ENCODE peak calls at places on chromosomes 2 and 18, in eight cellular contexts. N is psoas muscle, G is body of pancreas, Q is foreskin fibroblast, C is bronchial epithelial cell, S is IMR-90, I is HCT116, Y is esophagus squamous epithelium. E is an unnamed sample.
A peak's percentile ranks its signal among the peaks of the same experiment; 100 is the strongest.

GRCh38 chr2:237280235-237280634 is 133.7 kb downstream of the COL6A3 start:
- DNase-seq in N (no peak), G (no peak), Q (peak; percentile 97), C (peak; percentile 70), S (peak; percentile 99), I (no peak), Y (no peak), E (peak; percentile 52)

GRCh38 chr2:232438051-232438450 is 17.9 kb upstream of the ALPI start:
- DNase-seq in N (peak; percentile 21), G (no peak), Q (no peak), C (no peak), S (no peak), I (no peak), Y (no peak), E (no peak)

GRCh38 chr2:96202152-96202856 is 6.3 kb downstream of the STARD7 start:
- DNase-seq in N (no peak), G (no peak), Q (peak; percentile 63), C (no peak), S (no peak), I (no peak), Y (no peak), E (no peak)

GRCh38 chr18:46469186-46469915 is 187.7 kb downstream of the LOXHD1 start:
- DNase-seq in N (no peak), G (no peak), Q (peak; percentile 14), C (peak; percentile 80), S (no peak), I (no peak), Y (no peak), E (peak; percentile 80)

GRCh38 chr2:233385489-233386044 is 31.3 kb downstream of the DGKD start:
- DNase-seq in N (no peak), G (no peak), Q (no peak), C (no peak), S (no peak), I (no peak), Y (no peak), E (no peak)

GRCh38 chr2:100272848-100273329 is 49.4 kb downstream of the LONRF2 start:
- DNase-seq in N (peak; percentile 65), G (no peak), Q (no peak), C (no peak), S (peak; percentile 29), I (no peak), Y (no peak), E (no peak)

GRCh38 chr2:172178035-172178434 is 75.3 kb upstream of the DLX2 start:
- DNase-seq in N (no peak), G (no peak), Q (no peak), C (peak; percentile 90), S (peak; percentile 73), I (no peak), Y (no peak), E (peak; percentile 83)

GRCh38 chr2:16014041-16014787 is 73.9 kb downstream of the MYCN start:
- DNase-seq in N (no peak), G (no peak), Q (no peak), C (no peak), S (no peak), I (no peak), Y (no peak), E (no peak)

GRCh38 chr2:206031162-206031784 is 54.7 kb downstream of the INO80D start:
- DNase-seq in N (no peak), G (no peak), Q (peak; percentile 30), C (peak; percentile 76), S (peak; percentile 75), I (no peak), Y (no peak), E (peak; percentile 50)

GRCh38 chr2:238238766-238239551 is 879 bp downstream of the HES6 start:
- DNase-seq in N (peak; percentile 66), G (peak; percentile 46), Q (peak; percentile 26), C (no peak), S (no peak), I (no peak), Y (no peak), E (no peak)

GRCh38 chr2:180520816-180521595 is 459.4 kb upstream of the UBE2E3 start:
- DNase-seq in N (no peak), G (no peak), Q (peak; percentile 73), C (peak; percentile 97), S (peak; percentile 65), I (peak; percentile 22), Y (no peak), E (peak; percentile 90)

GRCh38 chr18:56650056-56650455 is 1.1 kb upstream of the WDR7 start:
- DNase-seq in N (no peak), G (no peak), Q (peak; percentile 61), C (no peak), S (peak; percentile 43), I (no peak), Y (no peak), E (no peak)

GRCh38 chr18:56647071-56647470 is 4.1 kb upstream of the WDR7 start:
- DNase-seq in N (no peak), G (no peak), Q (no peak), C (no peak), S (no peak), I (no peak), Y (no peak), E (no peak)

GRCh38 chr18:56648307-56648706 is 2.9 kb upstream of the WDR7 start:
- DNase-seq in N (no peak), G (no peak), Q (no peak), C (no peak), S (no peak), I (no peak), Y (no peak), E (no peak)

GRCh38 chr18:56641714-56642331 is 3.4 kb upstream of the TXNL1 start:
- DNase-seq in N (no peak), G (no peak), Q (peak; percentile 56), C (peak; percentile 69), S (peak; percentile 81), I (no peak), Y (no peak), E (peak; percentile 62)

DNA sequence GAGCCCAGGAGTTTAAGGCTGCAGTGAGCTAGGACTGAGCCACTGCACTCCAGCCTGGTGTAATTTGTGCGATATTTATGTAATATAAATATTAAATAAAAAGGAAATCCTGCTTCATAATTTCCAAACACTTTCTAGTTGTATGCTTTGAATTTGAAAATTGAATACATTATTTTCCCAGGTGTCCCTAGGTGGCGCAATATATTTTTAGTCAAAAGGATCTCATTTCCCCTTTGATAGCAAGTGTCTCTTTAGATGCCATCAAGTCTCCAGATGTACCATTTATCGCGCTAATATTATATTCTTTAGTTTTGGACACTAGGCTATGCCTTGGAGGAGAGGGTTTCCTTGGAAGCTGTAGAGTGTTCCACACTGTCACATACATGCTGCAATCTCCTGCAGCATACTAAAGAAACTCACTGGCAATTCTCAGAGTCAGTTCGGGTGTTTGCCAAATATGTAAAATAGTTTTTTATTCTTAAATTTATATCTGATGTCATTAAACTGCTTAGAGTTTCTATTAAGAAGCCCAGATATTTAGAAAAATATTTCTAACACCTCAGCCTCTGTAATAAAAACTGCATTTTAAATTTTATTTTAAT is 5.6 kb upstream of the WDR7 start:
- DNase-seq in N (no peak), G (no peak), Q (peak; percentile 39), C (peak; percentile 16), S (no peak), I (peak; percentile 26), Y (no peak), E (peak; percentile 37)
- TF ChIP-seq CTCF in N (peak; percentile 21), G (peak; percentile 41), Q (peak; percentile 33), C (peak; percentile 40), S (peak; percentile 44), I (peak; percentile 45), Y (peak; percentile 12), E (peak; percentile 52)

GRCh38 chr2:135756692-135757091 is 15.0 kb downstream of the UBXN4 start:
- DNase-seq in N (no peak), G (no peak), Q (no peak), C (no peak), S (no peak), I (no peak), Y (no peak), E (no peak)
- H3K4me3 ChIP-seq in N (no peak overlapping the region), G (no peak overlapping the region), Q (no peak overlapping the region), C (no peak overlapping the region), S (no peak overlapping the region), I (no peak overlapping the region), Y (no peak overlapping the region), E (no peak overlapping the region)

GRCh38 chr2:219491278-219491967 is 7.3 kb upstream of the GMPPA start:
- DNase-seq in N (no peak), G (no peak), Q (no peak), C (no peak), S (no peak), I (no peak), Y (no peak), E (no peak)

GRCh38 chr2:219489315-219489714 is 9.4 kb upstream of the GMPPA start:
- DNase-seq in N (no peak), G (no peak), Q (no peak), C (no peak), S (no peak), I (no peak), Y (no peak), E (no peak)

GRCh38 chr2:219490600-219491130 is 8.0 kb upstream of the GMPPA start:
- DNase-seq in N (no peak), G (no peak), Q (no peak), C (no peak), S (no peak), I (no peak), Y (no peak), E (no peak)

GRCh38 chr2:219488844-219489194 is 9.9 kb upstream of the GMPPA start:
- DNase-seq in N (no peak), G (no peak), Q (no peak), C (no peak), S (no peak), I (no peak), Y (no peak), E (no peak)

DNA sequence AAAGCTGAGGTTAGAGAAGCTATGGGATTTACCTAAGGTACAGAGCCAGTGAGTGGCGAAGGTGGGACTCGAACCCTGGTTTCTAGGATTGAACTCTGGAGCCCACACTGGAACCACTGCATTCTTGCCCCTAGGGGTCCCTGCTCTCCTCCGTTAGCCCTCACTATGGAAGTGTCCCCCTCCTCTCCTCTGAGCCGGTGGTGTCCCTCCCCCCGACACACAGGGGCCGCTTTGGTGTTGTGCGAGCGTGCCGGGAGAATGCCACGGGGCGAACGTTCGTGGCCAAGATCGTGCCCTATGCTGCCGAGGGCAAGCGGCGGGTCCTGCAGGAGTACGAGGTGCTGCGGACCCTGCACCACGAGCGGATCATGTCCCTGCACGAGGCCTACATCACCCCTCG is 8.5 kb upstream of the GMPPA start:
- DNase-seq in N (no peak), G (no peak), Q (no peak), C (no peak), S (no peak), I (no peak), Y (no peak), E (no peak)
- TF ChIP-seq CTCF in N (peak; percentile 13), G (no peak), Q (peak; percentile 6), C (no peak), S (peak; percentile 20), I (peak; percentile 37), Y (no peak), E (no peak)

GRCh38 chr2:110690345-110690965 is 12.6 kb upstream of the BUB1 start:
- DNase-seq in N (no peak), G (no peak), Q (no peak), C (no peak), S (no peak), I (no peak), Y (no peak), E (no peak)

GRCh38 chr2:110691612-110692258 is 13.9 kb upstream of the BUB1 start:
- DNase-seq in N (no peak), G (no peak), Q (no peak), C (no peak), S (no peak), I (no peak), Y (no peak), E (no peak)

GRCh38 chr2:110682872-110683271 is 5.0 kb upstream of the BUB1 start:
- DNase-seq in N (no peak), G (no peak), Q (no peak), C (no peak), S (no peak), I (no peak), Y (no peak), E (no peak)

GRCh38 chr2:110688594-110689091 is 10.8 kb upstream of the BUB1 start:
- DNase-seq in N (no peak), G (no peak), Q (no peak), C (peak; percentile 86), S (no peak), I (no peak), Y (no peak), E (peak; percentile 70)
- H3K4me3 ChIP-seq in N (no peak overlapping the region), G (no peak overlapping the region), Q (no peak overlapping the region), C (no peak overlapping the region), S (no peak overlapping the region), I (no peak overlapping the region), Y (no peak overlapping the region), E (no peak overlapping the region)